ENCODE peak calls at places on chromosome 13, in ten cellular contexts. B is suprapubic skin; K is brain pericyte; R is NCI-H748 treated with DMSO at 0.1 percent for 48 hours; S is stimulated activated effector memory CD8-positive, alpha-beta T cell treated with anti-CD3 and anti-CD28 coated beads, Interleukin-12 subunit alpha, Interleukin-12 subunit beta, amount 100 ng/mL, for 72 hours; N is fibroblast of lung; V is GM03348; H is cerebellar cortex; D is activated gamma-delta T cell treated with anti-CD3 and anti-CD28 coated beads, Interleukin-2, amount 50 U/mL, for 16 hours; E is GM13977. J is an unnamed sample.
A peak's percentile ranks its signal among the peaks of the same experiment; 100 is the strongest.

GRCh38 chr13:112226320-112227002 is 149.7 kb upstream of the SPACA7 start:
- DNase-seq in R (no peak), B (peak; percentile 45), V (no peak), K (no peak), N (no peak), H (no peak), D (no peak), E (no peak), S (no peak), J (no peak)

GRCh38 chr13:23868521-23868920 is 20.7 kb downstream of the MIPEP start:
- DNase-seq in H (no peak), N (peak; percentile 77), S (no peak), K (no peak), R (no peak), V (peak; percentile 51), B (no peak), E (no peak), D (no peak), J (no peak)

GRCh38 chr13:32415019-32415418 is 12.9 kb downstream of the N4BP2L1 start:
- DNase-seq in V (peak; percentile 12), N (no peak), E (no peak), S (no peak), R (no peak), H (no peak), D (no peak), K (no peak), B (no peak), J (no peak)

GRCh38 chr13:113170503-113170902 is 12.1 kb downstream of the PROZ start:
- DNase-seq in H (no peak), S (no peak), K (no peak), D (no peak), R (no peak), E (no peak), N (no peak), V (no peak), B (no peak), J (no peak)

GRCh38 chr13:51913421-51914136 is 51.8 kb downstream of the CCDC70 start:
- DNase-seq in D (no peak), R (no peak), K (no peak), E (no peak), B (peak; percentile 24), S (no peak), V (no peak), N (no peak), H (no peak), J (no peak)

GRCh38 chr13:45865414-45865813 is 13.9 kb upstream of the SIAH3 start:
- DNase-seq in N (no peak), B (no peak), H (no peak), S (no peak), E (no peak), V (no peak), D (no peak), K (no peak), R (no peak), J (no peak)

GRCh38 chr13:50691176-50691681 is 152.3 kb downstream of the DLEU7 start:
- DNase-seq in D (no peak), R (no peak), V (no peak), B (no peak), E (no peak), S (no peak), H (no peak), N (peak; percentile 38), K (peak; percentile 34), J (no peak)

GRCh38 chr13:110549795-110550160 is 11.7 kb downstream of the RAB20 start:
- DNase-seq in H (no peak), D (no peak), B (no peak), V (no peak), N (no peak), S (no peak), K (no peak), R (no peak), E (no peak), J (no peak)

GRCh38 chr13:27744861-27745260 is 47.4 kb upstream of the GSX1 start:
- DNase-seq in V (no peak), D (no peak), N (no peak), E (no peak), B (no peak), K (no peak), S (no peak), R (no peak), H (no peak), J (no peak)

GRCh38 chr13:113510871-113511270 is 20.4 kb upstream of the DCUN1D2 start:
- DNase-seq in V (no peak), K (no peak), E (no peak), S (no peak), R (no peak), N (no peak), H (no peak), B (no peak), D (no peak), J (no peak)

GRCh38 chr13:96822900-96823299 is 171.4 kb downstream of the OXGR1 start:
- DNase-seq in E (no peak), S (no peak), D (no peak), V (no peak), N (peak; percentile 8), R (peak; percentile 13), B (no peak), K (no peak), H (peak; percentile 5), J (peak; percentile 5)

GRCh38 chr13:103030776-103031175 is 35.4 kb downstream of the SLC10A2 start:
- DNase-seq in E (no peak), N (no peak), K (no peak), R (no peak), D (no peak), S (no peak), V (no peak), H (no peak), B (no peak), J (no peak)

GRCh38 chr13:94178625-94179244 is 300.7 kb downstream of the DCT start:
- DNase-seq in V (no peak), N (peak; percentile 18), D (no peak), E (no peak), K (no peak), S (no peak), B (no peak), R (peak; percentile 29), H (no peak), J (no peak)

GRCh38 chr13:109779074-109779473 is 7.3 kb downstream of the IRS2 start:
- DNase-seq in D (no peak), H (no peak), E (no peak), N (peak; percentile 29), K (no peak), S (no peak), V (no peak), R (no peak), B (no peak), J (no peak)

GRCh38 chr13:44052843-44053607 is 173.3 kb downstream of the LACC1 start:
- DNase-seq in B (no peak), D (no peak), E (no peak), S (no peak), V (peak; percentile 41), R (no peak), H (no peak), K (no peak), N (peak; percentile 70), J (peak; percentile 45)

GRCh38 chr13:40376296-40376849 is 290.1 kb downstream of the FOXO1 start:
- DNase-seq in V (no peak), E (no peak), N (no peak), H (no peak), R (no peak), B (no peak), S (no peak), K (no peak), D (no peak), J (no peak)

GRCh38 chr13:21231426-21231945 is 55.0 kb downstream of the MRPL57 start:
- DNase-seq in D (no peak), V (no peak), K (no peak), N (no peak), E (no peak), B (no peak), H (no peak), R (no peak), S (no peak), J (no peak)

GRCh38 chr13:22757530-22758120 is 423.2 kb upstream of the SGCG start:
- DNase-seq in K (no peak), N (no peak), B (no peak), D (no peak), E (no peak), R (peak; percentile 37), S (no peak), H (peak; percentile 27), V (peak; percentile 42), J (peak; percentile 22)

GRCh38 chr13:95426631-95427030 is 125.4 kb upstream of the ABCC4 start:
- DNase-seq in R (no peak), V (no peak), S (no peak), H (no peak), N (no peak), B (no peak), E (no peak), K (no peak), D (no peak), J (no peak)

GRCh38 chr13:93698016-93698613 is 471.5 kb downstream of the GPC6 start:
- DNase-seq in S (no peak), R (no peak), N (peak; percentile 77), B (no peak), H (no peak), K (no peak), E (no peak), D (no peak), V (no peak), J (no peak)

GRCh38 chr13:77150651-77151050 is 123.7 kb upstream of the FBXL3 start:
- DNase-seq in V (no peak), B (no peak), E (no peak), H (no peak), N (peak; percentile 11), S (no peak), K (no peak), D (no peak), R (no peak), J (no peak)

GRCh38 chr13:77878186-77878585 is 40.4 kb downstream of the EDNRB start:
- DNase-seq in S (no peak), E (no peak), N (no peak), R (no peak), B (no peak), K (no peak), V (no peak), D (no peak), H (no peak), J (no peak)

GRCh38 chr13:41956272-41956671 is 4.6 kb downstream of the VWA8 start:
- DNase-seq in N (no peak), R (no peak), B (no peak), V (no peak), D (no peak), H (no peak), E (no peak), S (no peak), K (no peak), J (no peak)

GRCh38 chr13:33490461-33491327 is 205.1 kb upstream of the STARD13 start:
- DNase-seq in E (no peak), H (peak; percentile 85), K (no peak), N (no peak), B (no peak), D (no peak), R (no peak), S (no peak), V (no peak), J (no peak)

GRCh38 chr13:59743195-59743594 is 420.5 kb downstream of the DIAPH3 start:
- DNase-seq in S (no peak), K (no peak), D (no peak), E (no peak), V (no peak), B (no peak), N (peak; percentile 23), H (no peak), R (no peak), J (no peak)

GRCh38 chr13:104773775-104774174 is 1707.6 kb upstream of the SLC10A2 start:
- DNase-seq in N (peak; percentile 55), V (peak; percentile 6), S (no peak), E (peak; percentile 16), D (no peak), K (peak; percentile 8), H (peak; percentile 37), B (no peak), R (no peak), J (peak; percentile 3)

GRCh38 chr13:30157616-30157993 is 149.7 kb downstream of the KATNAL1 start:
- DNase-seq in D (no peak), R (no peak), N (no peak), H (no peak), B (no peak), V (no peak), E (peak; percentile 76), K (no peak), S (no peak), J (no peak)

GRCh38 chr13:88223958-88224357 is 552.8 kb downstream of the SLITRK5 start:
- DNase-seq in K (no peak), E (no peak), N (no peak), R (no peak), S (no peak), B (no peak), D (no peak), V (no peak), H (no peak), J (no peak)